ENCODE peak calls at places on chromosomes 16 and 17, in nine cellular contexts. P is GM04504; W is activated naive CD8-positive, alpha-beta T cell treated with anti-CD3 and anti-CD28 coated beads, Interleukin-2, amount 50 U/mL, for 24 hours; X is left kidney; B is T-helper 1 cell; H is memory B cell; I is fibroblast of the conjunctiva; L is mucosa of gallbladder; F is stimulated activated CD4-positive, alpha-beta T cell treated with anti-CD3 and anti-CD28 coated beads, Interleukin-2, amount 100 ng/mL, for 48 hours. G is an unnamed sample.
A peak's percentile ranks its signal among the peaks of the same experiment; 100 is the strongest.

GRCh38 chr17:61261001-61261587 is 138.5 kb upstream of the TBX2 start:
- DNase-seq in L (no peak), W (no peak), B (no peak), I (no peak), H (no peak), P (no peak), X (no peak), F (no peak), G (peak; percentile 87)

GRCh38 chr16:49587511-49587910 is 213.9 kb downstream of the C16orf78 start:
- DNase-seq in P (no peak), X (no peak), B (no peak), W (no peak), H (no peak), F (no peak), L (no peak), I (no peak), G (peak; percentile 33)

GRCh38 chr16:50640391-50640790 is 40.7 kb downstream of the SNX20 start:
- DNase-seq in F (no peak), I (no peak), P (no peak), W (no peak), H (no peak), L (no peak), X (peak; percentile 65), B (no peak), G (no peak)

GRCh38 chr17:57643062-57643461 is 102.0 kb downstream of the CCDC182 start:
- DNase-seq in X (no peak), P (no peak), W (no peak), H (no peak), I (no peak), F (no peak), L (no peak), B (no peak), G (no peak)

GRCh38 chr17:78357687-78358537 is 2.0 kb downstream of the SOCS3 start:
- DNase-seq in I (no peak), W (no peak), B (no peak), P (no peak), X (peak; percentile 64), L (no peak), H (no peak), F (no peak), G (no peak)

GRCh38 chr17:31511176-31511540 is 119.7 kb downstream of the RAB11FIP4 start:
- DNase-seq in B (no peak), W (no peak), L (peak; percentile 85), I (no peak), F (no peak), X (no peak), P (no peak), H (no peak), G (peak; percentile 76)

GRCh38 chr17:76561799-76562268 is 22.0 kb downstream of the PRCD start:
- DNase-seq in B (no peak), F (no peak), I (no peak), H (no peak), X (no peak), W (no peak), L (no peak), P (peak; percentile 45), G (no peak)

GRCh38 chr16:88454315-88455057 is 1.4 kb downstream of the ZFPM1 start:
- DNase-seq in W (peak; percentile 56), I (no peak), X (peak; percentile 73), F (peak; percentile 27), H (peak; percentile 29), L (no peak), P (no peak), B (peak; percentile 42), G (peak; percentile 65)

GRCh38 chr17:55731586-55732250 is 9.1 kb upstream of the TMEM100 start:
- DNase-seq in H (no peak), X (peak; percentile 65), P (no peak), B (no peak), F (no peak), I (no peak), L (peak; percentile 35), W (no peak), G (peak; percentile 70)

GRCh38 chr17:83175551-83176271 is 96.3 kb downstream of the METRNL start:
- DNase-seq in W (no peak), L (peak; percentile 7), I (no peak), X (peak; percentile 60), B (no peak), F (no peak), P (no peak), H (no peak), G (no peak)

GRCh38 chr17:80772906-80773242 is 218.8 kb upstream of the CHMP6 start:
- DNase-seq in W (no peak), P (no peak), H (no peak), F (no peak), X (no peak), I (no peak), B (no peak), L (no peak), G (no peak)

GRCh38 chr17:74245145-74245817 is 28.8 kb upstream of the DNAI2 start:
- DNase-seq in B (no peak), W (no peak), I (no peak), P (no peak), L (no peak), X (peak; percentile 82), F (no peak), H (no peak), G (peak; percentile 21)

GRCh38 chr16:84198401-84198800 is 7.4 kb downstream of the ADAD2 start:
- DNase-seq in L (no peak), B (no peak), X (no peak), H (no peak), W (no peak), I (peak; percentile 49), F (no peak), P (no peak), G (peak; percentile 4)

GRCh38 chr17:15649861-15650391 is 30.4 kb upstream of the FBXW10B start:
- DNase-seq in X (no peak), F (no peak), B (no peak), L (peak; percentile 58), I (peak; percentile 49), W (no peak), P (no peak), H (no peak), G (peak; percentile 1)

GRCh38 chr16:24984903-24985675 is 30.1 kb downstream of the ARHGAP17 start:
- DNase-seq in I (no peak), B (no peak), F (no peak), H (no peak), P (no peak), X (no peak), L (no peak), W (no peak), G (no peak)

GRCh38 chr16:81632392-81633146 is 146.5 kb upstream of the PLCG2 start:
- DNase-seq in W (peak; percentile 77), F (peak; percentile 60), I (no peak), B (peak; percentile 53), L (peak; percentile 54), X (no peak), P (peak; percentile 51), H (no peak), G (no peak)

GRCh38 chr17:56499799-56500388 is 93.6 kb upstream of the NOG start:
- DNase-seq in P (no peak), F (peak; percentile 24), L (no peak), X (peak; percentile 25), H (no peak), B (peak; percentile 10), I (peak; percentile 6), W (peak; percentile 22), G (peak; percentile 36)

GRCh38 chr17:7177210-7177953 is 1.8 kb downstream of the ASGR1 start:
- DNase-seq in X (peak; percentile 95), L (peak; percentile 63), P (peak; percentile 21), W (peak; percentile 66), B (peak; percentile 61), I (peak; percentile 39), H (peak; percentile 65), F (peak; percentile 58), G (peak; percentile 64)

GRCh38 chr16:57525761-57526160 is 10.6 kb downstream of the CCDC102A start:
- DNase-seq in F (no peak), H (no peak), X (peak; percentile 89), L (no peak), W (no peak), I (no peak), B (no peak), P (no peak), G (no peak)

GRCh38 chr16:30853758-30854157 is 40.1 kb downstream of the BCL7C start:
- DNase-seq in I (no peak), B (no peak), F (no peak), W (no peak), X (no peak), L (no peak), H (no peak), P (no peak), G (no peak)

G was measured in NCI-H69.